ENCODE peak calls at places on chromosome 3, in nine cellular contexts. One of them, this sample, is unnamed.

GRCh38 chr3:51024765-51025681 is 350.3 kb downstream of the DOCK3 start:
- DNase-seq in activated CD8-positive, alpha-beta memory T cell treated with anti-CD3 and anti-CD28 coated beads, Interleukin-2, amount 10 ng/mL, durations not matched to agents 7 days and 5 days: peak
- DNase-seq in stimulated activated CD4-positive, alpha-beta T cell treated with anti-CD3 and anti-CD28 coated beads, Interleukin-2, amount 100 ng/mL, for 24 hours: peak
- DNase-seq in NCI-H524: peak
- DNase-seq in neuronal stem cell: no peak
- DNase-seq in left colon: peak
- DNase-seq in heart left ventricle: peak
- DNase-seq in GM19239: peak
- DNase-seq in naive thymus-derived CD8-positive, alpha-beta T cell: peak
- DNase-seq in this sample: peak

GRCh38 chr3:175356899-175357324 is 497.8 kb downstream of the NAALADL2 start:
- DNase-seq in activated CD8-positive, alpha-beta memory T cell treated with anti-CD3 and anti-CD28 coated beads, Interleukin-2, amount 10 ng/mL, durations not matched to agents 7 days and 5 days: no peak
- DNase-seq in stimulated activated CD4-positive, alpha-beta T cell treated with anti-CD3 and anti-CD28 coated beads, Interleukin-2, amount 100 ng/mL, for 24 hours: no peak
- DNase-seq in NCI-H524: no peak
- DNase-seq in neuronal stem cell: no peak
- DNase-seq in left colon: no peak
- DNase-seq in heart left ventricle: no peak
- DNase-seq in GM19239: no peak
- DNase-seq in naive thymus-derived CD8-positive, alpha-beta T cell: no peak
- DNase-seq in this sample: no peak

GRCh38 chr3:149584236-149584635 is 73.6 kb downstream of the WWTR1 start:
- DNase-seq in activated CD8-positive, alpha-beta memory T cell treated with anti-CD3 and anti-CD28 coated beads, Interleukin-2, amount 10 ng/mL, durations not matched to agents 7 days and 5 days: no peak
- DNase-seq in stimulated activated CD4-positive, alpha-beta T cell treated with anti-CD3 and anti-CD28 coated beads, Interleukin-2, amount 100 ng/mL, for 24 hours: no peak
- DNase-seq in NCI-H524: no peak
- DNase-seq in neuronal stem cell: no peak
- DNase-seq in left colon: no peak
- DNase-seq in heart left ventricle: no peak
- DNase-seq in GM19239: no peak
- DNase-seq in naive thymus-derived CD8-positive, alpha-beta T cell: no peak
- DNase-seq in this sample: no peak

GRCh38 chr3:54176106-54176505 is 53.8 kb downstream of the CACNA2D3 start:
- DNase-seq in activated CD8-positive, alpha-beta memory T cell treated with anti-CD3 and anti-CD28 coated beads, Interleukin-2, amount 10 ng/mL, durations not matched to agents 7 days and 5 days: no peak
- DNase-seq in stimulated activated CD4-positive, alpha-beta T cell treated with anti-CD3 and anti-CD28 coated beads, Interleukin-2, amount 100 ng/mL, for 24 hours: no peak
- DNase-seq in NCI-H524: no peak
- DNase-seq in neuronal stem cell: no peak
- DNase-seq in left colon: no peak
- DNase-seq in heart left ventricle: no peak
- DNase-seq in GM19239: no peak
- DNase-seq in naive thymus-derived CD8-positive, alpha-beta T cell: no peak
- DNase-seq in this sample: no peak

GRCh38 chr3:132652640-132653270 is 6.9 kb downstream of the ACAD11 start:
- DNase-seq in activated CD8-positive, alpha-beta memory T cell treated with anti-CD3 and anti-CD28 coated beads, Interleukin-2, amount 10 ng/mL, durations not matched to agents 7 days and 5 days: no peak
- DNase-seq in stimulated activated CD4-positive, alpha-beta T cell treated with anti-CD3 and anti-CD28 coated beads, Interleukin-2, amount 100 ng/mL, for 24 hours: no peak
- DNase-seq in NCI-H524: no peak
- DNase-seq in neuronal stem cell: no peak
- DNase-seq in left colon: no peak
- DNase-seq in heart left ventricle: no peak
- DNase-seq in GM19239: no peak
- DNase-seq in naive thymus-derived CD8-positive, alpha-beta T cell: no peak
- DNase-seq in this sample: no peak

GRCh38 chr3:197023241-197023997 is 6.2 kb downstream of the MELTF start:
- DNase-seq in activated CD8-positive, alpha-beta memory T cell treated with anti-CD3 and anti-CD28 coated beads, Interleukin-2, amount 10 ng/mL, durations not matched to agents 7 days and 5 days: no peak
- DNase-seq in stimulated activated CD4-positive, alpha-beta T cell treated with anti-CD3 and anti-CD28 coated beads, Interleukin-2, amount 100 ng/mL, for 24 hours: no peak
- DNase-seq in NCI-H524: peak
- DNase-seq in neuronal stem cell: no peak
- DNase-seq in left colon: no peak
- DNase-seq in heart left ventricle: no peak
- DNase-seq in GM19239: peak
- DNase-seq in naive thymus-derived CD8-positive, alpha-beta T cell: no peak
- DNase-seq in this sample: no peak

GRCh38 chr3:73504255-73504654 is 120.5 kb downstream of the PDZRN3 start:
- DNase-seq in activated CD8-positive, alpha-beta memory T cell treated with anti-CD3 and anti-CD28 coated beads, Interleukin-2, amount 10 ng/mL, durations not matched to agents 7 days and 5 days: no peak
- DNase-seq in stimulated activated CD4-positive, alpha-beta T cell treated with anti-CD3 and anti-CD28 coated beads, Interleukin-2, amount 100 ng/mL, for 24 hours: no peak
- DNase-seq in NCI-H524: no peak
- DNase-seq in neuronal stem cell: no peak
- DNase-seq in left colon: no peak
- DNase-seq in heart left ventricle: no peak
- DNase-seq in GM19239: no peak
- DNase-seq in naive thymus-derived CD8-positive, alpha-beta T cell: no peak
- DNase-seq in this sample: no peak

GRCh38 chr3:186909078-186909853 is 21.1 kb upstream of the ST6GAL1 start:
- DNase-seq in activated CD8-positive, alpha-beta memory T cell treated with anti-CD3 and anti-CD28 coated beads, Interleukin-2, amount 10 ng/mL, durations not matched to agents 7 days and 5 days: peak
- DNase-seq in stimulated activated CD4-positive, alpha-beta T cell treated with anti-CD3 and anti-CD28 coated beads, Interleukin-2, amount 100 ng/mL, for 24 hours: peak
- DNase-seq in NCI-H524: no peak
- DNase-seq in neuronal stem cell: no peak
- DNase-seq in left colon: peak
- DNase-seq in heart left ventricle: no peak
- DNase-seq in GM19239: no peak
- DNase-seq in naive thymus-derived CD8-positive, alpha-beta T cell: peak
- DNase-seq in this sample: peak

GRCh38 chr3:133849346-133849745 is 43.7 kb downstream of the SRPRB start:
- DNase-seq in activated CD8-positive, alpha-beta memory T cell treated with anti-CD3 and anti-CD28 coated beads, Interleukin-2, amount 10 ng/mL, durations not matched to agents 7 days and 5 days: no peak
- DNase-seq in stimulated activated CD4-positive, alpha-beta T cell treated with anti-CD3 and anti-CD28 coated beads, Interleukin-2, amount 100 ng/mL, for 24 hours: no peak
- DNase-seq in NCI-H524: no peak
- DNase-seq in neuronal stem cell: no peak
- DNase-seq in left colon: no peak
- DNase-seq in heart left ventricle: no peak
- DNase-seq in GM19239: no peak
- DNase-seq in naive thymus-derived CD8-positive, alpha-beta T cell: no peak
- DNase-seq in this sample: no peak

GRCh38 chr3:129410971-129411370 is 17.5 kb downstream of the EFCAB12 start:
- DNase-seq in activated CD8-positive, alpha-beta memory T cell treated with anti-CD3 and anti-CD28 coated beads, Interleukin-2, amount 10 ng/mL, durations not matched to agents 7 days and 5 days: no peak
- DNase-seq in stimulated activated CD4-positive, alpha-beta T cell treated with anti-CD3 and anti-CD28 coated beads, Interleukin-2, amount 100 ng/mL, for 24 hours: no peak
- DNase-seq in NCI-H524: no peak
- DNase-seq in neuronal stem cell: no peak
- DNase-seq in left colon: no peak
- DNase-seq in heart left ventricle: no peak
- DNase-seq in GM19239: no peak
- DNase-seq in naive thymus-derived CD8-positive, alpha-beta T cell: no peak
- DNase-seq in this sample: no peak

GRCh38 chr3:9087831-9088413 is 124.7 kb upstream of the RAD18 start:
- DNase-seq in activated CD8-positive, alpha-beta memory T cell treated with anti-CD3 and anti-CD28 coated beads, Interleukin-2, amount 10 ng/mL, durations not matched to agents 7 days and 5 days: no peak
- DNase-seq in stimulated activated CD4-positive, alpha-beta T cell treated with anti-CD3 and anti-CD28 coated beads, Interleukin-2, amount 100 ng/mL, for 24 hours: no peak
- DNase-seq in NCI-H524: no peak
- DNase-seq in neuronal stem cell: no peak
- DNase-seq in left colon: no peak
- DNase-seq in heart left ventricle: peak
- DNase-seq in GM19239: no peak
- DNase-seq in naive thymus-derived CD8-positive, alpha-beta T cell: no peak
- DNase-seq in this sample: no peak

This sample was measured in GM23338.